ENCODE peak calls at places on chromosomes 16 and 17, in nine cellular contexts. W, A, D, R, X, P, Z, Y and U are unnamed samples.

GRCh38 chr17:48776602-48777001 is 40.4 kb downstream of the TTLL6 start:
- DNase-seq in A (no peak), W (no peak), P (no peak), Z (no peak), R (no peak), Y (no peak), D (no peak), X (no peak), U (no peak)

GRCh38 chr17:75088465-75088895 is 726 bp downstream of the SLC16A5 start:
- DNase-seq in W (no peak), A (no peak), R (no peak), Z (no peak), D (no peak), X (no peak), Y (peak; percentile 50), P (no peak), U (no peak)

GRCh38 chr17:4908301-4908700 is 5.4 kb upstream of the CHRNE start:
- DNase-seq in R (no peak), Z (no peak), W (no peak), X (no peak), P (no peak), Y (no peak), D (no peak), A (no peak), U (no peak)

GRCh38 chr17:28744104-28744801 is 442 bp downstream of the TRAF4 start:
- DNase-seq in D (peak; percentile 65), W (no peak), A (no peak), P (peak; percentile 66), Z (peak; percentile 61), Y (peak; percentile 81), R (no peak), X (no peak), U (no peak)

GRCh38 chr17:47239663-47240374 is 13.8 kb upstream of the ITGB3 start:
- DNase-seq in D (peak; percentile 78), R (no peak), P (peak; percentile 45), Y (peak; percentile 75), A (peak; percentile 30), Z (peak; percentile 50), W (peak; percentile 69), X (peak; percentile 40), U (peak; percentile 70)

GRCh38 chr16:72399811-72400210 is 227.9 kb upstream of the PMFBP1 start:
- DNase-seq in R (no peak), Z (no peak), W (no peak), A (no peak), D (no peak), Y (no peak), P (no peak), X (no peak), U (no peak)

GRCh38 chr17:16378631-16379282 is 2.1 kb upstream of the UBB start:
- DNase-seq in W (no peak), Y (peak; percentile 78), X (no peak), R (no peak), Z (peak; percentile 62), A (peak; percentile 30), P (no peak), D (no peak), U (no peak)

GRCh38 chr17:6913608-6914443 is 82.0 kb upstream of the ALOX12 start:
- DNase-seq in R (no peak), W (no peak), Z (peak; percentile 68), D (peak; percentile 76), X (no peak), A (peak; percentile 46), P (peak; percentile 62), Y (peak; percentile 57), U (peak; percentile 62)

GRCh38 chr16:86088816-86089215 is 189.9 kb downstream of the IRF8 start:
- DNase-seq in W (no peak), R (no peak), A (no peak), Y (no peak), D (no peak), X (no peak), Z (no peak), P (no peak), U (no peak)

GRCh38 chr17:69059458-69060205 is 1.1 kb downstream of the ABCA9 start:
- DNase-seq in Z (no peak), R (no peak), A (no peak), Y (no peak), X (no peak), D (no peak), W (no peak), P (no peak), U (no peak)

GRCh38 chr17:30299000-30299399 is 7.3 kb upstream of the BLMH start:
- DNase-seq in Y (peak; percentile 34), X (no peak), W (no peak), D (no peak), A (no peak), P (no peak), R (no peak), Z (no peak), U (no peak)

GRCh38 chr17:62093188-62094155 is 28.4 kb upstream of the MED13 start:
- DNase-seq in P (no peak), X (peak; percentile 90), Y (peak; percentile 88), R (no peak), W (peak; percentile 90), A (no peak), Z (no peak), D (no peak), U (no peak)

GRCh38 chr16:84117482-84117843 is 721 bp upstream of the MBTPS1 start:
- DNase-seq in R (no peak), A (no peak), P (no peak), Y (peak; percentile 45), X (no peak), D (no peak), Z (no peak), W (no peak), U (no peak)

GRCh38 chr17:40648326-40648968 is 829 bp upstream of the SMARCE1 start:
- DNase-seq in W (no peak), A (peak; percentile 24), Y (no peak), P (no peak), X (no peak), Z (peak; percentile 37), R (no peak), D (no peak), U (no peak)

GRCh38 chr17:32755045-32755805 is 121.7 kb downstream of the MYO1D start:
- DNase-seq in W (peak; percentile 52), Y (peak; percentile 78), D (no peak), A (no peak), Z (no peak), R (no peak), P (no peak), X (no peak), U (no peak)

GRCh38 chr16:74034862-74035261 is 261.8 kb upstream of the PSMD7 start:
- DNase-seq in R (no peak), Z (no peak), Y (peak; percentile 19), X (no peak), A (no peak), D (no peak), P (no peak), W (peak; percentile 1), U (no peak)

GRCh38 chr16:649646-650045 is 481 bp downstream of the WDR90 start:
- DNase-seq in A (no peak), X (no peak), D (no peak), W (no peak), R (no peak), Y (no peak), Z (no peak), P (no peak), U (no peak)

GRCh38 chr17:31130286-31131224 is 35.8 kb downstream of the NF1 start:
- DNase-seq in R (no peak), D (peak; percentile 81), Y (no peak), W (no peak), P (no peak), X (no peak), Z (no peak), A (no peak), U (no peak)

GRCh38 chr17:4584125-4584834 is at the start of gene SMTNL2:
- DNase-seq in D (no peak), W (no peak), A (no peak), P (no peak), R (no peak), X (no peak), Y (no peak), Z (no peak), U (peak; percentile 67)

GRCh38 chr16:80989801-80990200 is 16.9 kb downstream of the CMC2 start:
- DNase-seq in X (no peak), P (no peak), R (no peak), D (no peak), Z (no peak), Y (no peak), W (no peak), A (no peak), U (no peak)

DNA sequence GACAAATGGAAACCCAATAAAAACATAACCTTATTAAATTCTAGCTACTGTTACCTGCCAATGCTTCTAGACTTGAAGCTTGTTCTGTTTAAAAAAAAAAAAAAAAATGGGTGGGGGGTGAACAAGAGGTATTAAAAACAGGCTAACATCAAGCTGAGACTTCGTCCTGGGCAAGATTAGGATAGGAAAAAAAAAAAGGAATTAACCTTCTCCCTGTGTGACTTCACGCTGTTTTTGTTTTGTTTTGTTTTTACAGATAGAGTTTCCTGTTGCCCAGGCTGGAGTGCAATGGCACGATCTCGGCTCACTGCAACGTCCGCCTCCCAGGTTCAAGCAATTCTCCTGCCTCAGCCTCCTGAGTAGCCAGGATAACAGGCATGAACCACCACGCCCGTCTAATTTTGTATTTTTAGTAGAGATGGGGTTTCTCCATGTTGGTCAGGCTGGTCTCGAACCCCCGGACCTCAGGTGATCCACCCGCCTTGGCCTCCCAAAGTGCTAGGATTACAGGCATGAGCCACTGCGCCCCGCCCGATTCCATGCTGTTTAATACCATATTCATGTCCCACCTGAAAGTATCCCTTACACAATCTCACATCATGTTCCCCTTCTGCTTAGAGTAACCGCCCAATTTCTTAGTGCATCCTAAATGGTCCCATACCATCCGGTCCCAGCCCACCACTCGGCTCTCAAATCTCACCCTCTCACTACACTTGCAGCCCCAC is 2.2 kb downstream of the USP31 start:
- DNase-seq in A (no peak), R (no peak), P (no peak), D (no peak), Y (no peak), Z (no peak), X (no peak), W (no peak), U (no peak)
- H3K4me3 ChIP-seq in A (peak overlapping the region; percentile 66), R (peak overlapping the region; percentile 55), P (no peak overlapping the region), D (no peak overlapping the region), Y (peak overlapping the region; percentile 64), Z (no peak overlapping the region), X (peak overlapping the region; percentile 79), W (peak overlapping the region; percentile 91), U (no peak overlapping the region)

GRCh38 chr17:82592751-82593589 is 55.3 kb downstream of the WDR45B start:
- DNase-seq in W (peak; percentile 70), P (peak; percentile 81), Z (peak; percentile 82), Y (peak; percentile 81), X (peak; percentile 30), R (no peak), D (peak; percentile 77), A (peak; percentile 81), U (peak; percentile 87)
- H3K4me1 ChIP-seq in W (peaks cover 40% of the 10 kb centered on the region), P (peaks cover 27% of the 10 kb centered on the region), Z (peaks cover 43% of the 10 kb centered on the region), Y (peaks cover 26% of the 10 kb centered on the region), X (peaks cover 17% of the 10 kb centered on the region), R (peaks cover 42% of the 10 kb centered on the region), D (peaks cover 21% of the 10 kb centered on the region), A (peaks cover 11% of the 10 kb centered on the region), U (peaks cover 31% of the 10 kb centered on the region)

GRCh38 chr17:42248351-42249179 is 27.6 kb downstream of the STAT5B start:
- DNase-seq in P (peak; percentile 75), Z (peak; percentile 81), D (peak; percentile 83), X (peak; percentile 68), R (peak; percentile 62), W (no peak), A (peak; percentile 72), Y (no peak), U (peak; percentile 90)
- TF ChIP-seq POLR2A in P (no peak), Z (no peak), D (no peak), X (peak; percentile 81), R (peak; percentile 69), W (no peak), A (no peak), Y (no peak), U (peak; percentile 52)

GRCh38 chr17:63414222-63414621 is 31.9 kb downstream of the CYB561 start:
- DNase-seq in A (no peak), X (no peak), R (no peak), Y (no peak), Z (no peak), D (no peak), W (no peak), P (no peak), U (no peak)
- H3K4me3 ChIP-seq in A (no peak overlapping the region), X (no peak overlapping the region), R (no peak overlapping the region), Y (no peak overlapping the region), Z (no peak overlapping the region), D (no peak overlapping the region), W (no peak overlapping the region), P (no peak overlapping the region), U (no peak overlapping the region)